ENCODE peak calls at places on chromosomes 2 and 18, in four cellular contexts. M, E, J and I are unnamed samples.

GRCh38 chr2:216713691-216714411 is 18.5 kb upstream of the IGFBP5 start:
- DNase-seq in M (no peak), E (no peak), J (no peak), I (no peak)

GRCh38 chr2:109521751-109522374 is 91.9 kb downstream of the SEPTIN10 start:
- DNase-seq in M (no peak), E (no peak), J (no peak), I (no peak)

GRCh38 chr2:68689553-68690537 is 44.8 kb upstream of the ARHGAP25 start:
- DNase-seq in M (no peak), E (no peak), J (no peak), I (no peak)

GRCh38 chr2:69003731-69004130 is 9.2 kb upstream of the ANTXR1 start:
- DNase-seq in M (no peak), E (no peak), J (no peak), I (no peak)

GRCh38 chr2:215141706-215142105 is 3.3 kb upstream of the ABCA12 start:
- DNase-seq in M (no peak), E (no peak), J (no peak), I (no peak)

GRCh38 chr2:238644095-238645081 is 203.5 kb upstream of the TWIST2 start:
- DNase-seq in M (no peak), E (no peak), J (peak; percentile 33), I (no peak)

GRCh38 chr2:208827549-208828221 is 421.1 kb downstream of the PTH2R start:
- DNase-seq in M (no peak), E (no peak), J (no peak), I (no peak)

GRCh38 chr2:128424406-128424805 is 105.7 kb upstream of the HS6ST1 start:
- DNase-seq in M (no peak), E (no peak), J (no peak), I (no peak)

GRCh38 chr2:134583997-134584520 is 134.7 kb downstream of the TMEM163 start:
- DNase-seq in M (no peak), E (no peak), J (no peak), I (no peak)

GRCh38 chr2:236610991-236611821 is 41.6 kb downstream of the ACKR3 start:
- DNase-seq in M (no peak), E (no peak), J (no peak), I (no peak)

GRCh38 chr2:50614056-50614455 is 417.9 kb downstream of the NRXN1 start:
- DNase-seq in M (no peak), E (no peak), J (no peak), I (no peak)

GRCh38 chr2:3681625-3682024 is 21.8 kb upstream of the DCDC2C start:
- DNase-seq in M (no peak), E (no peak), J (no peak), I (no peak)

GRCh38 chr2:226699321-226699720 is 100.3 kb downstream of the IRS1 start:
- DNase-seq in M (no peak), E (no peak), J (no peak), I (no peak)

GRCh38 chr2:98926601-98927000 is 9.4 kb downstream of the CRACDL start:
- DNase-seq in M (no peak), E (no peak), J (no peak), I (no peak)

GRCh38 chr2:112888350-112888749 is 22.6 kb upstream of the IL37 start:
- DNase-seq in M (no peak), E (no peak), J (no peak), I (no peak)

GRCh38 chr2:241764272-241765241 is 12.1 kb upstream of the GAL3ST2 start:
- DNase-seq in M (peak; percentile 27), E (no peak), J (no peak), I (no peak)

GRCh38 chr2:180655393-180655792 is 325.0 kb upstream of the UBE2E3 start:
- DNase-seq in M (no peak), E (no peak), J (no peak), I (no peak)

GRCh38 chr2:46163804-46164569 is 133.2 kb upstream of the EPAS1 start:
- DNase-seq in M (no peak), E (no peak), J (no peak), I (no peak)

GRCh38 chr2:10518470-10519060 is 70.4 kb upstream of the ODC1 start:
- DNase-seq in M (no peak), E (no peak), J (no peak), I (no peak)
- TF ChIP-seq ELF4 in M (no peak), E (no peak), J (no peak), I (no peak)

DNA sequence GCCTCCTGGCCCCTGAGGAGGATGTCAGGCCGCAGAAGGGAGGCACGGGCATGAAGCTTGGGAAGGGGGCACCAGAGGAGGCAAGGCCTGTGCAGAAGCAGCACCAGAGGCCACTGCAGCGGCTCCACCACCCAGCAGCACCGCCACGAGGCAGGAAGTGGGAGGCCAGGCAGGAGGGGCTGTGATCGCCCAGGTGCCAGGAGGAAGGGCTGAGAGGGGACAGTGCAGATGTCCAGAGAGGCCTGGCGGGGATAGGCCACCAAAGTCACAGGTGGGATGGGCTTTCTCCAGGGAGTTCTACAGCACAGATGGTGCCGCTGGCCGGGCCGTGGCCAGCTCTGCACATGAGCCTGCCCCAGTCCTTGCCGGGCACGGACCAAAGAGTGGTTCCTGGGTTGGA is 6.0 kb upstream of the ALPI start:
- DNase-seq in M (no peak), E (no peak), J (no peak), I (no peak)
- TF ChIP-seq ELF4 in M (no peak), E (no peak), J (no peak), I (no peak)

GRCh38 chr2:159090514-159091201 is 122.2 kb downstream of the TANC1 start:
- DNase-seq in M (no peak), E (no peak), J (no peak), I (no peak)

GRCh38 chr2:159091981-159092380 is 123.5 kb downstream of the TANC1 start:
- DNase-seq in M (no peak), E (no peak), J (no peak), I (no peak)

GRCh38 chr2:159093496-159093895 is 125.1 kb downstream of the TANC1 start:
- DNase-seq in M (no peak), E (no peak), J (no peak), I (no peak)

GRCh38 chr2:159089543-159089942 is 121.1 kb downstream of the TANC1 start:
- DNase-seq in M (no peak), E (no peak), J (no peak), I (no peak)

GRCh38 chr2:159091381-159091780 is 122.9 kb downstream of the TANC1 start:
- DNase-seq in M (no peak), E (no peak), J (no peak), I (no peak)
- TF ChIP-seq ELF4 in M (no peak), E (no peak), J (no peak), I (no peak)

DNA sequence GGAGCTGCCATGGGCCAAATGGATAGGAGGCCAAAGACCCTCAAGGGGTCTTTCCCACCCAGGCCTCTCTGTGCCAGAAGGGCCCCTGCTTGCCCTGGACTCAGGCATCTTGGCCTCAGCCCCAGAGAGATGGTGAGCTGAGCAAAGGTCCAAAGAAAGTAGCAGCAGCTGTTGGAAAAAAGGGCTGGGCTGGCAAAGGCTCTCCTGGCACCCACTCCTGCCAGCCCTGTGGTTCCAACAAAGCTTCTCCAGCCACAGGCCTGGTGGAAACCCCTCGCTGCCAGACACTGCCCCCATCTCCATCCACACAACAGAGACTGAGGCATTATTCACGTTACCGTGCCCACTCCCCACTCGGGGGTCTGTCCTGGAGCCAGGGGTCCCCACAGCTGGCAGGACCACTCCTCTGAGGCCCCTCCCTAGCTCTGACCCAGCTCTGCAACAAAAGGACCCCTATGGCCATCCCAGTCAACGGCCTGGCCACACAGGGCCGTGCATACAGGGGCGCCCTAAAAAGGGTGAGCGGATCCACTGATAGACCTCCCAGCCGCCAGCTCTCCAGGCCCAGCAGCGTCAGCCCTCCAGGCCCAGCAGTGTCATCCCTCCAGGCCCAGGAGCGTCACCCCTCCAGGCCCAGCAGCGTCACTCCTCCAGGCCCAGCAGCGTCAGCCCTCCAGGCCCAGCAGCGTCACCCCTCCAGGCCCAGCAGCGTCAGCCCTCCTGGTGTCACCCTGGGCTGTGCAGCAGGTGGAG is 10.1 kb downstream of the BIN1 start:
- DNase-seq in M (no peak), E (no peak), J (no peak), I (no peak)
- TF ChIP-seq ELF4 in M (no peak), E (no peak), J (no peak), I (no peak)

GRCh38 chr2:86224645-86225355 is 25.5 kb downstream of the MRPL35 start:
- DNase-seq in M (no peak), E (no peak), J (no peak), I (no peak)

GRCh38 chr2:86225581-86225980 is 26.3 kb downstream of the MRPL35 start:
- DNase-seq in M (no peak), E (no peak), J (no peak), I (no peak)

GRCh38 chr2:86226069-86226468 is 26.8 kb downstream of the MRPL35 start:
- DNase-seq in M (no peak), E (no peak), J (no peak), I (no peak)

GRCh38 chr2:86223098-86223681 is 23.9 kb downstream of the MRPL35 start:
- DNase-seq in M (no peak), E (no peak), J (no peak), I (no peak)

GRCh38 chr2:86223682-86224560 is 24.7 kb downstream of the MRPL35 start:
- DNase-seq in M (no peak), E (no peak), J (no peak), I (no peak)
- TF ChIP-seq ELF4 in M (no peak), E (no peak), J (no peak), I (no peak)

DNA sequence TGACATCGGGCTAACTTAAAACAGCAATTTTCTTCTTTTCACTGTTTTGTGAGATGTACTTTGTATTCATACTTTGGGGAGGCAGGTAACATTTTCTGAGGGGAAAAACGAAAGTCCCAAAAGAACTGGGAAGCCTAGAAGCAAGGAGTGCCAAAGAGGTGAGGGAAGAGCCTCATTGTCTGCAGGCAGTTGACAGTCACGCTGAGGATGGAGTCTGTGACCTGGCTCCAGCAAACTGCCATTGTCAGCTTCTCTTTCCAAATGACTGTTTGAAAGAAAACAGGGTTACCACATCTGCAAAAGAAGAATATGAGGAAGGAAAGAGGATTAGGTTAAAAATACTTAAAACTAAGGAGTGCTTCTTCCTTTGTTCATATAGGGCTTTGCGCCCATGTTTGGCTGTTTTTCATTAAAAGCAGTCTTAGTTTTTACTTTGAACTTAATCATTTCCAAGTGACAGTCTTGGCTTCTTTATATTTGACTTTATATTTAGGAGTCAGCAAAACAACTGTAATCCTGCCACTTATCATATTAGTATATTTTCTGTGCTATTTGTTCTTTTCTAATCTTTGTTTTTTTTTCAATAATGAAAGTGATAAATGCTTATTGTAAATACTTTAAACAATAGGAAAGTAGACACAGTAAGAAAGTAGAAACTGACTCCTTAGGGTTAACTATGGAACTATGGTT is 35.0 kb downstream of the CERS6 start:
- DNase-seq in M (no peak), E (no peak), J (no peak), I (no peak)
- TF ChIP-seq ELF4 in M (no peak), E (no peak), J (peak; percentile 64), I (no peak)

GRCh38 chr18:3669376-3669775 is 219.4 kb downstream of the TGIF1 start:
- DNase-seq in M (no peak), E (no peak), J (no peak), I (no peak)
- TF ChIP-seq ELF4 in M (no peak), E (no peak), J (no peak), I (no peak)